ENCODE peak calls at places on chromosomes 4 and X, in seven cellular contexts. H is DMS153; W is H9; Y is stimulated activated CD8-positive, alpha-beta memory T cell treated with anti-CD3 and anti-CD28 coated beads, Interleukin-15, amount 100 ng/mL, for 4 hours; E is right atrium auricular region; R is T-cell; N is osteocyte. G is an unnamed sample.

GRCh38 chrX:9707306-9708015 is 58.2 kb downstream of the GPR143 start:
- DNase-seq in H (no peak), W (no peak), Y (no peak), E (no peak), R (no peak), N (no peak), G (no peak)

GRCh38 chr4:47606482-47606881 is 121.4 kb downstream of the ATP10D start:
- DNase-seq in H (no peak), W (no peak), Y (no peak), E (no peak), R (no peak), N (no peak), G (no peak)

GRCh38 chr4:101370663-101371210 is 23.4 kb upstream of the PPP3CA start:
- DNase-seq in H (no peak), W (peak; percentile 55), Y (no peak), E (no peak), R (no peak), N (no peak), G (no peak)

GRCh38 chrX:17635231-17635630 is 102.1 kb upstream of the SCML1 start:
- DNase-seq in H (no peak), W (peak; percentile 89), Y (no peak), E (no peak), R (no peak), N (peak; percentile 88), G (peak; percentile 82)

GRCh38 chr4:169185133-169185956 is 85.4 kb downstream of the SH3RF1 start:
- DNase-seq in H (no peak), W (no peak), Y (no peak), E (no peak), R (no peak), N (no peak), G (peak; percentile 49)

GRCh38 chr4:185096032-185096653 is 46.9 kb upstream of the SLC25A4 start:
- DNase-seq in H (peak; percentile 12), W (no peak), Y (no peak), E (no peak), R (peak; percentile 11), N (no peak), G (peak; percentile 67)

GRCh38 chr4:177339794-177340374 is 30.2 kb downstream of the NEIL3 start:
- DNase-seq in H (no peak), W (no peak), Y (no peak), E (no peak), R (no peak), N (no peak), G (peak; percentile 65)

GRCh38 chrX:63761639-63762038 is 23.4 kb downstream of the ARHGEF9 start:
- DNase-seq in H (no peak), W (no peak), Y (no peak), E (no peak), R (no peak), N (no peak), G (no peak)

GRCh38 chr4:1012031-1012739 is 759 bp downstream of the FGFRL1 start:
- DNase-seq in H (no peak), W (no peak), Y (peak; percentile 23), E (no peak), R (peak; percentile 22), N (no peak), G (peak; percentile 36)

GRCh38 chrX:101685923-101686322 is 26.3 kb upstream of the ARMCX2 start:
- DNase-seq in H (no peak), W (peak; percentile 30), Y (no peak), E (no peak), R (no peak), N (no peak), G (no peak)

GRCh38 chr4:185803015-185803414 is 9.0 kb downstream of the SORBS2 start:
- DNase-seq in H (no peak), W (no peak), Y (no peak), E (no peak), R (no peak), N (no peak), G (no peak)

GRCh38 chr4:96649536-96649935 is 809.6 kb downstream of the PDHA2 start:
- DNase-seq in H (no peak), W (no peak), Y (no peak), E (no peak), R (no peak), N (no peak), G (peak; percentile 59)

GRCh38 chr4:72394264-72394663 is 174.8 kb downstream of the ADAMTS3 start:
- DNase-seq in H (no peak), W (no peak), Y (no peak), E (no peak), R (no peak), N (no peak), G (peak; percentile 24)

GRCh38 chr4:26321326-26322276 is 787 bp downstream of the RBPJ start:
- DNase-seq in H (no peak), W (peak; percentile 42), Y (peak; percentile 1), E (no peak), R (peak; percentile 15), N (no peak), G (peak; percentile 60)

GRCh38 chr4:66034671-66035070 is 364.4 kb upstream of the EPHA5 start:
- DNase-seq in H (no peak), W (no peak), Y (no peak), E (no peak), R (no peak), N (no peak), G (no peak)

GRCh38 chrX:28550331-28550872 is 36.8 kb upstream of the IL1RAPL1 start:
- DNase-seq in H (no peak), W (no peak), Y (no peak), E (no peak), R (no peak), N (no peak), G (no peak)

GRCh38 chrX:57104921-57105398 is 16.4 kb downstream of the SPIN2B start:
- DNase-seq in H (no peak), W (no peak), Y (no peak), E (no peak), R (no peak), N (no peak), G (no peak)

GRCh38 chr4:158670975-158671664 is 567 bp downstream of the C4orf46 start:
- DNase-seq in H (peak; percentile 55), W (peak; percentile 57), Y (peak; percentile 17), E (peak; percentile 71), R (peak; percentile 56), N (peak; percentile 86), G (peak; percentile 84)

GRCh38 chr4:8182858-8183725 is 16.0 kb upstream of the SH3TC1 start:
- DNase-seq in H (peak; percentile 37), W (no peak), Y (no peak), E (peak; percentile 90), R (no peak), N (no peak), G (peak; percentile 94)

GRCh38 chr4:86367577-86367976 is 7.7 kb upstream of the MAPK10 start:
- DNase-seq in H (no peak), W (no peak), Y (no peak), E (no peak), R (no peak), N (no peak), G (peak; percentile 35)

GRCh38 chr4:8222609-8223391 is 23.7 kb downstream of the SH3TC1 start:
- DNase-seq in H (no peak), W (no peak), Y (no peak), E (no peak), R (no peak), N (no peak), G (no peak)

GRCh38 chr4:101282076-101282844 is 65.1 kb downstream of the PPP3CA start:
- DNase-seq in H (no peak), W (peak; percentile 38), Y (no peak), E (no peak), R (peak; percentile 18), N (no peak), G (no peak)